ENCODE peak calls at places on chromosomes 5 and 9, in seven cellular contexts. One of them, this sample, is unnamed.

GRCh38 chr5:174827521-174827920 is 103.1 kb downstream of the MSX2 start:
- DNase-seq in suprapubic skin: no peak
- DNase-seq in sigmoid colon: no peak
- DNase-seq in ovary: no peak
- DNase-seq in GM12891: no peak
- DNase-seq in uterus: no peak
- DNase-seq in prostate gland: no peak
- DNase-seq in this sample: no peak

GRCh38 chr5:170429014-170429413 is 39.8 kb upstream of the KCNMB1 start:
- DNase-seq in uterus: no peak
- DNase-seq in sigmoid colon: no peak
- DNase-seq in prostate gland: no peak
- DNase-seq in GM12891: no peak
- DNase-seq in suprapubic skin: no peak
- DNase-seq in ovary: no peak
- DNase-seq in this sample: no peak

GRCh38 chr9:138100711-138101349 is 223.2 kb downstream of the CACNA1B start:
- DNase-seq in suprapubic skin: no peak
- DNase-seq in ovary: no peak
- DNase-seq in sigmoid colon: no peak
- DNase-seq in prostate gland: no peak
- DNase-seq in uterus: no peak
- DNase-seq in GM12891: peak
- DNase-seq in this sample: no peak

GRCh38 chr5:115629903-115630302 is 4.1 kb upstream of the TMED7 start:
- DNase-seq in ovary: no peak
- DNase-seq in sigmoid colon: no peak
- DNase-seq in uterus: no peak
- DNase-seq in suprapubic skin: no peak
- DNase-seq in prostate gland: no peak
- DNase-seq in GM12891: no peak
- DNase-seq in this sample: no peak

GRCh38 chr9:27665121-27665520 is 91.8 kb upstream of the C9orf72 start:
- DNase-seq in GM12891: no peak
- DNase-seq in uterus: no peak
- DNase-seq in sigmoid colon: no peak
- DNase-seq in prostate gland: no peak
- DNase-seq in suprapubic skin: no peak
- DNase-seq in ovary: no peak
- DNase-seq in this sample: no peak

GRCh38 chr9:12813960-12814876 is 39.4 kb downstream of the LURAP1L start:
- DNase-seq in suprapubic skin: peak
- DNase-seq in sigmoid colon: peak
- DNase-seq in ovary: peak
- DNase-seq in GM12891: no peak
- DNase-seq in prostate gland: peak
- DNase-seq in uterus: peak
- DNase-seq in this sample: peak

GRCh38 chr5:2008851-2009629 is 126.3 kb upstream of the IRX4 start:
- DNase-seq in prostate gland: no peak
- DNase-seq in ovary: no peak
- DNase-seq in GM12891: no peak
- DNase-seq in suprapubic skin: no peak
- DNase-seq in uterus: no peak
- DNase-seq in sigmoid colon: no peak
- DNase-seq in this sample: no peak

GRCh38 chr9:1235650-1236401 is 185.7 kb downstream of the DMRT2 start:
- DNase-seq in uterus: no peak
- DNase-seq in suprapubic skin: no peak
- DNase-seq in GM12891: no peak
- DNase-seq in prostate gland: no peak
- DNase-seq in ovary: no peak
- DNase-seq in sigmoid colon: no peak
- DNase-seq in this sample: no peak

GRCh38 chr5:126369995-126370731 is 53.0 kb upstream of the GRAMD2B start:
- DNase-seq in uterus: no peak
- DNase-seq in suprapubic skin: no peak
- DNase-seq in sigmoid colon: no peak
- DNase-seq in GM12891: no peak
- DNase-seq in prostate gland: no peak
- DNase-seq in ovary: no peak
- DNase-seq in this sample: peak

GRCh38 chr9:131503626-131504465 is 1.1 kb downstream of the POMT1 start:
- DNase-seq in ovary: no peak
- DNase-seq in prostate gland: no peak
- DNase-seq in GM12891: no peak
- DNase-seq in suprapubic skin: no peak
- DNase-seq in uterus: no peak
- DNase-seq in sigmoid colon: no peak
- DNase-seq in this sample: no peak

GRCh38 chr5:179251276-179251969 is 93.8 kb downstream of the ADAMTS2 start:
- DNase-seq in ovary: no peak
- DNase-seq in sigmoid colon: peak
- DNase-seq in prostate gland: no peak
- DNase-seq in suprapubic skin: peak
- DNase-seq in GM12891: no peak
- DNase-seq in uterus: peak
- DNase-seq in this sample: no peak

GRCh38 chr5:169567079-169567478 is 16.5 kb upstream of the SPDL1 start:
- DNase-seq in ovary: no peak
- DNase-seq in suprapubic skin: no peak
- DNase-seq in uterus: no peak
- DNase-seq in prostate gland: no peak
- DNase-seq in sigmoid colon: no peak
- DNase-seq in GM12891: no peak
- DNase-seq in this sample: no peak

GRCh38 chr5:534743-535671 is 10.8 kb upstream of the SLC9A3 start:
- DNase-seq in ovary: no peak
- DNase-seq in GM12891: no peak
- DNase-seq in suprapubic skin: no peak
- DNase-seq in sigmoid colon: no peak
- DNase-seq in uterus: no peak
- DNase-seq in prostate gland: no peak
- DNase-seq in this sample: no peak

GRCh38 chr5:158979290-158979689 is 120.4 kb downstream of the EBF1 start:
- DNase-seq in suprapubic skin: no peak
- DNase-seq in sigmoid colon: no peak
- DNase-seq in GM12891: no peak
- DNase-seq in ovary: no peak
- DNase-seq in uterus: no peak
- DNase-seq in prostate gland: no peak
- DNase-seq in this sample: no peak

GRCh38 chr5:1010641-1011046 is 2.0 kb downstream of the NKD2 start:
- DNase-seq in ovary: no peak
- DNase-seq in prostate gland: no peak
- DNase-seq in uterus: no peak
- DNase-seq in sigmoid colon: peak
- DNase-seq in suprapubic skin: peak
- DNase-seq in GM12891: no peak
- DNase-seq in this sample: no peak

GRCh38 chr9:87554976-87555375 is 57.3 kb downstream of the DAPK1 start:
- DNase-seq in ovary: no peak
- DNase-seq in GM12891: no peak
- DNase-seq in sigmoid colon: no peak
- DNase-seq in prostate gland: no peak
- DNase-seq in uterus: no peak
- DNase-seq in suprapubic skin: no peak
- DNase-seq in this sample: no peak

GRCh38 chr5:151686673-151687378 is at the start of gene SPARC:
- DNase-seq in uterus: peak
- DNase-seq in suprapubic skin: peak
- DNase-seq in prostate gland: peak
- DNase-seq in sigmoid colon: peak
- DNase-seq in ovary: peak
- DNase-seq in GM12891: no peak
- DNase-seq in this sample: peak

GRCh38 chr5:33901176-33901575 is 9.4 kb upstream of the ADAMTS12 start:
- DNase-seq in GM12891: no peak
- DNase-seq in prostate gland: no peak
- DNase-seq in ovary: no peak
- DNase-seq in sigmoid colon: no peak
- DNase-seq in suprapubic skin: no peak
- DNase-seq in uterus: no peak
- DNase-seq in this sample: no peak

DNA sequence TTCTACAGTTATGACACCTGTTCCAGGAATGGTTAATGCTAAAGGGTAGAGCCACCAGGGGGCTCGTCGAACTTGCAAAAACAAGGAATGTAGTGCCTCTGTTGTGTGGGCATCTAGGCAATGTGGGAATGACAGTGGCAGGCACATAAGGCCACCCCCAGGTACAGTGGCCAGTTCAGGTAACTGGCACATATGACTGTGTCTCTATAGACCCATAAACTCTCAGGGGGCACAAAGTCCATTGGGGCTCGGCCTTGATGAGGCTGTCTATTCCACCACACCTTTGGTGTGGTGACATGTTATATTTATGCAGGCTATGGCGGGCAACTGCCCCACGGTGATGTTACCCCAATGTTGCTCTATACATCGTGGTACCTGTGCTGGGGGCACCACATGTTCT is 59.6 kb upstream of the FAM120A start:
- DNase-seq in sigmoid colon: no peak
- DNase-seq in ovary: no peak
- DNase-seq in prostate gland: no peak
- DNase-seq in suprapubic skin: no peak
- DNase-seq in GM12891: no peak
- DNase-seq in uterus: no peak
- DNase-seq in this sample: no peak
- TF ChIP-seq POLR2A in sigmoid colon: no peak
- TF ChIP-seq POLR2A in ovary: no peak
- TF ChIP-seq POLR2A in prostate gland: no peak
- TF ChIP-seq POLR2A in suprapubic skin: no peak
- TF ChIP-seq POLR2A in GM12891: no peak
- TF ChIP-seq POLR2A in uterus: no peak
- TF ChIP-seq POLR2A in this sample: no peak

GRCh38 chr9:98913705-98914104 is 30.0 kb upstream of the COL15A1 start:
- DNase-seq in sigmoid colon: no peak
- DNase-seq in prostate gland: no peak
- DNase-seq in suprapubic skin: no peak
- DNase-seq in ovary: no peak
- DNase-seq in GM12891: no peak
- DNase-seq in uterus: no peak
- DNase-seq in this sample: no peak
- TF ChIP-seq POLR2A in sigmoid colon: no peak
- TF ChIP-seq POLR2A in prostate gland: no peak
- TF ChIP-seq POLR2A in suprapubic skin: no peak
- TF ChIP-seq POLR2A in ovary: no peak
- TF ChIP-seq POLR2A in GM12891: no peak
- TF ChIP-seq POLR2A in uterus: no peak
- TF ChIP-seq POLR2A in this sample: no peak

GRCh38 chr9:112063151-112063550 is 111.9 kb downstream of the SUSD1 start:
- DNase-seq in suprapubic skin: no peak
- DNase-seq in prostate gland: no peak
- DNase-seq in ovary: no peak
- DNase-seq in sigmoid colon: no peak
- DNase-seq in uterus: no peak
- DNase-seq in GM12891: no peak
- DNase-seq in this sample: no peak

GRCh38 chr9:112059980-112060348 is 115.1 kb downstream of the SUSD1 start:
- DNase-seq in sigmoid colon: no peak
- DNase-seq in ovary: no peak
- DNase-seq in GM12891: no peak
- DNase-seq in uterus: no peak
- DNase-seq in suprapubic skin: no peak
- DNase-seq in prostate gland: no peak
- DNase-seq in this sample: no peak

GRCh38 chr9:112059145-112059979 is 115.7 kb downstream of the SUSD1 start:
- DNase-seq in GM12891: no peak
- DNase-seq in sigmoid colon: no peak
- DNase-seq in suprapubic skin: no peak
- DNase-seq in ovary: no peak
- DNase-seq in prostate gland: no peak
- DNase-seq in uterus: no peak
- DNase-seq in this sample: no peak

GRCh38 chr9:112064871-112065270 is 110.2 kb downstream of the SUSD1 start:
- DNase-seq in suprapubic skin: no peak
- DNase-seq in prostate gland: no peak
- DNase-seq in sigmoid colon: no peak
- DNase-seq in GM12891: no peak
- DNase-seq in uterus: no peak
- DNase-seq in ovary: no peak
- DNase-seq in this sample: no peak

DNA sequence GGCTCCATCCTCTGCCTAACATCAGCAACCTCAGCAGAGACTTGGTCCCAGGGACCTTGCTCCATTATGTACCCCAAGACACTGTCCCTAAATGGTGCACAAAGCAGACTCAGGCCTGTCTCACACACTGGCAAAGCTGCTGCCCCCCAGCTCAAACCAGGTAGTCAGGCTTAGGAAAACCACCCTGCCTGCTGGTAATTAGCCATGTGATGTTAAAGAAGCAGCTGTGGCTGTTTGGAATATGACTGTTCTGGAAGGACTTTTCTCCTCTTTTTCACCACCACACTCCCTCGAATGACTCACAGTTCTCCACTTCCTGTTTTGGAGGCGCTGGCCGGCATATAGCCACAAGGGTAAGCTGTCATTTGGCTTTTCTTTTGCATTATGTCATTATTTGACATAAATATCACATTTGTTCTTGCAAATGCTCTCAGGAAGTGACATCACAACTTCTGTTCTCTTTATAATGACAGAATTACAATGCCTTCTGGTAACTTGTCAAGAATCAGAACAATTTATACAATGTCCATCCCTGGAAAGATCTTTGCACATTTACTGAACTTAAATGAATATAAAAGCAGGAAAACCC is 113.9 kb downstream of the SUSD1 start:
- DNase-seq in prostate gland: no peak
- DNase-seq in ovary: peak
- DNase-seq in uterus: peak
- DNase-seq in GM12891: peak
- DNase-seq in suprapubic skin: peak
- DNase-seq in sigmoid colon: peak
- DNase-seq in this sample: peak
- TF ChIP-seq POLR2A in prostate gland: no peak
- TF ChIP-seq POLR2A in ovary: no peak
- TF ChIP-seq POLR2A in uterus: no peak
- TF ChIP-seq POLR2A in GM12891: no peak
- TF ChIP-seq POLR2A in suprapubic skin: no peak
- TF ChIP-seq POLR2A in sigmoid colon: no peak
- TF ChIP-seq POLR2A in this sample: no peak

GRCh38 chr9:126435626-126436025 is 109.0 kb downstream of the MVB12B start:
- DNase-seq in uterus: no peak
- DNase-seq in GM12891: no peak
- DNase-seq in prostate gland: no peak
- DNase-seq in sigmoid colon: no peak
- DNase-seq in suprapubic skin: no peak
- DNase-seq in ovary: no peak
- DNase-seq in this sample: no peak

GRCh38 chr9:126435105-126435504 is 108.5 kb downstream of the MVB12B start:
- DNase-seq in suprapubic skin: no peak
- DNase-seq in ovary: no peak
- DNase-seq in prostate gland: no peak
- DNase-seq in uterus: no peak
- DNase-seq in sigmoid colon: no peak
- DNase-seq in GM12891: no peak
- DNase-seq in this sample: no peak

GRCh38 chr9:126430124-126430523 is 103.5 kb downstream of the MVB12B start:
- DNase-seq in sigmoid colon: no peak
- DNase-seq in uterus: no peak
- DNase-seq in prostate gland: no peak
- DNase-seq in ovary: no peak
- DNase-seq in GM12891: no peak
- DNase-seq in suprapubic skin: no peak
- DNase-seq in this sample: no peak

GRCh38 chr9:126431112-126431742 is 104.6 kb downstream of the MVB12B start:
- DNase-seq in ovary: no peak
- DNase-seq in suprapubic skin: no peak
- DNase-seq in sigmoid colon: no peak
- DNase-seq in prostate gland: no peak
- DNase-seq in uterus: no peak
- DNase-seq in GM12891: no peak
- DNase-seq in this sample: no peak

GRCh38 chr9:126432659-126433058 is 106.0 kb downstream of the MVB12B start:
- DNase-seq in ovary: no peak
- DNase-seq in sigmoid colon: no peak
- DNase-seq in GM12891: no peak
- DNase-seq in suprapubic skin: no peak
- DNase-seq in uterus: no peak
- DNase-seq in prostate gland: no peak
- DNase-seq in this sample: no peak
- TF ChIP-seq POLR2A in ovary: no peak
- TF ChIP-seq POLR2A in sigmoid colon: no peak
- TF ChIP-seq POLR2A in GM12891: no peak
- TF ChIP-seq POLR2A in suprapubic skin: no peak
- TF ChIP-seq POLR2A in uterus: no peak
- TF ChIP-seq POLR2A in prostate gland: no peak
- TF ChIP-seq POLR2A in this sample: no peak